ENCODE peak calls at places on chromosomes 13 and 19, in four cellular contexts. K, O, L and Z are unnamed samples. For H3K4me1, the result is how much of the 10 kb centered on the place peaks cover.

GRCh38 chr13:30679483-30680330 is 55.6 kb upstream of the ALOX5AP start:
- DNase-seq in O (no peak), K (no peak), L (no peak), Z (no peak)

GRCh38 chr13:40518481-40518882 is 148.0 kb downstream of the FOXO1 start:
- DNase-seq in O (peak), K (no peak), L (no peak), Z (no peak)

GRCh38 chr19:8611890-8612806 is 1.6 kb upstream of the ADAMTS10 start:
- DNase-seq in K (no peak), L (peak), O (peak), Z (no peak)

GRCh38 chr19:34678421-34678820 is 943 bp downstream of the ZNF302 start:
- DNase-seq in O (peak), L (no peak), K (no peak), Z (no peak)

GRCh38 chr13:20714563-20715339 is 11.3 kb downstream of the IL17D start:
- DNase-seq in O (no peak), L (no peak), K (no peak), Z (no peak)

GRCh38 chr19:30046522-30046921 is 104.5 kb downstream of the URI1 start:
- DNase-seq in O (no peak), L (no peak), K (no peak), Z (no peak)

GRCh38 chr13:97429681-97430081 is 4.3 kb upstream of the RAP2A start:
- DNase-seq in K (no peak), O (no peak), L (no peak), Z (no peak)

GRCh38 chr19:39539165-39539518 is 819 bp downstream of the EID2 start:
- DNase-seq in O (no peak), K (no peak), L (no peak), Z (no peak)

GRCh38 chr13:20136781-20137703 is 23.8 kb downstream of the GJA3 start:
- DNase-seq in L (no peak), K (no peak), O (peak), Z (no peak)

GRCh38 chr13:100630564-100630963 is 42.0 kb upstream of the GGACT start:
- DNase-seq in O (no peak), K (no peak), L (no peak), Z (no peak)

GRCh38 chr19:40960780-40961179 is 30.3 kb upstream of the CYP2B6 start:
- DNase-seq in K (no peak), L (no peak), O (no peak), Z (no peak)

GRCh38 chr19:8209111-8209964 is at the start of gene CERS4:
- DNase-seq in O (peak), L (peak), K (no peak), Z (peak)

GRCh38 chr13:95246292-95247082 is 54.8 kb downstream of the ABCC4 start:
- DNase-seq in L (no peak), O (no peak), K (no peak), Z (peak)

GRCh38 chr19:4352701-4353121 is 9.3 kb downstream of the MPND start:
- DNase-seq in L (peak), O (no peak), K (peak), Z (no peak)

GRCh38 chr19:4967738-4968461 is 1.0 kb upstream of the KDM4B start:
- DNase-seq in L (no peak), O (no peak), K (no peak), Z (no peak)

GRCh38 chr13:33188093-33188882 is 97.3 kb downstream of the STARD13 start:
- DNase-seq in O (no peak), L (no peak), K (no peak), Z (no peak)

GRCh38 chr13:68439821-68440220 is 1209.7 kb upstream of the PCDH9 start:
- DNase-seq in O (no peak), L (no peak), K (no peak), Z (no peak)

GRCh38 chr13:68995972-68996670 is 1111.5 kb upstream of the ATXN8OS start:
- DNase-seq in L (no peak), K (no peak), O (no peak), Z (no peak)

GRCh38 chr19:36686365-36687213 is 823 bp upstream of the ZNF567 start:
- DNase-seq in O (peak), K (no peak), L (peak), Z (peak)

GRCh38 chr13:77898097-77898496 is 20.5 kb downstream of the EDNRB start:
- DNase-seq in K (no peak), L (no peak), O (no peak), Z (no peak)

GRCh38 chr13:31200636-31200970 is 828 bp downstream of the B3GLCT start:
- DNase-seq in O (peak), L (peak), K (no peak), Z (peak)

GRCh38 chr13:29496241-29496712 is 99.2 kb downstream of the SLC7A1 start:
- DNase-seq in O (peak), K (no peak), L (peak), Z (peak)

GRCh38 chr19:5823579-5824281 is 15.8 kb downstream of the FUT6 start:
- DNase-seq in O (peak), L (no peak), K (no peak), Z (no peak)

GRCh38 chr19:15701757-15702589 is 25.9 kb upstream of the OR10H2 start:
- DNase-seq in L (no peak), O (no peak), K (no peak), Z (no peak)

GRCh38 chr13:48400820-48401219 is 12.1 kb downstream of the LPAR6 start:
- DNase-seq in O (no peak), K (no peak), L (no peak), Z (peak)

GRCh38 chr19:42422576-42423461 is 4.4 kb downstream of the LIPE start:
- DNase-seq in K (no peak), O (no peak), L (no peak), Z (no peak)

GRCh38 chr19:15276620-15277019 is 44.4 kb upstream of the EPHX3 start:
- DNase-seq in L (no peak), K (no peak), O (no peak), Z (no peak)

GRCh38 chr13:59305896-59306295 is 857.8 kb downstream of the DIAPH3 start:
- DNase-seq in K (no peak), O (no peak), L (no peak), Z (no peak)

GRCh38 chr13:50075619-50076097 is 60.4 kb downstream of the KCNRG start:
- DNase-seq in K (no peak), O (no peak), L (no peak), Z (no peak)

GRCh38 chr19:27777242-27777641 is 1435.7 kb downstream of the UQCRFS1 start:
- DNase-seq in L (no peak), K (no peak), O (no peak), Z (no peak)

GRCh38 chr19:50465986-50466771 is 10.1 kb upstream of the EMC10 start:
- DNase-seq in O (peak), L (no peak), K (no peak), Z (no peak)

GRCh38 chr19:42568006-42568405 is 26.7 kb downstream of the CEACAM8 start:
- DNase-seq in L (no peak), K (no peak), O (no peak), Z (no peak)

GRCh38 chr13:27172495-27172842 is 858 bp upstream of the USP12 start:
- DNase-seq in O (no peak), K (no peak), L (no peak), Z (no peak)

GRCh38 chr13:48318014-48318713 is 14.6 kb downstream of the RB1 start:
- DNase-seq in K (no peak), L (no peak), O (peak), Z (no peak)

GRCh38 chr19:18340237-18340989 is at the start of gene PGPEP1:
- DNase-seq in K (no peak), L (peak), O (peak), Z (peak)

GRCh38 chr19:3061214-3062161 is 807 bp downstream of the TLE5 start:
- DNase-seq in K (no peak), O (peak), L (peak), Z (peak)

GRCh38 chr13:58619396-58620113 is 988.0 kb downstream of the PCDH17 start:
- DNase-seq in K (no peak), L (no peak), O (no peak), Z (no peak)

GRCh38 chr19:55358943-55359908 is 3.8 kb downstream of the GARIN5B start:
- DNase-seq in K (peak), O (no peak), L (no peak), Z (no peak)

DNA sequence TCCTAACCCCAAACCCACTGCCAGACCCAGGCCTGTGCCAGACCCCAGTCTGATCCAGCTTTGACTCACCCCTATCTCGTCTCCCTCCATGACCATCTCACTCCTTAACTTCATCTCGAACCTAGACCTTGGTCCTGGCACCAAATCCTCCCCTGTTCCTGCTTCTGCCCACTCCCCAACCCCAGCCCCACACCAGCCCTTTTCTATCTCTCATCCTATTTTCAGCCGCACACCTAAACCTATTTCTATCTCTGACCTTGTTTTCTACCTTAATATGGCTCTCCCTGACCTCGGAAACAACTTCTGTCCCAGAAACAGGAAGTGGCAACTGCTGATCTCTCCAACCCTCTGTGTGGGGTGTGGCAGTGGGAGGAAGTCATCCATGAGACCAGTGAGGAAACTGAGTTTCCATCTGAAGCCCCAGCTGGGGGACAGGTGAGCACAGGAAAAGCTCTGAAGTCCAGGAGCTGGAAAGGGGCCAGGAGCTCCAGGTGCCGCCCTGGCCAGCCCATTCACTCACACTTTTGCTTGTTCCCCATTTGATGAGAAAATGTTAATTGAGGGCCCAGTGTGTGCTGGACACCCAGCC is 13.7 kb downstream of the PTH2 start:
- DNase-seq in K (peak), L (no peak), O (no peak), Z (no peak)
- H3K4me3 ChIP-seq in K (no peak), L (no peak), O (no peak), Z (no peak)

DNA sequence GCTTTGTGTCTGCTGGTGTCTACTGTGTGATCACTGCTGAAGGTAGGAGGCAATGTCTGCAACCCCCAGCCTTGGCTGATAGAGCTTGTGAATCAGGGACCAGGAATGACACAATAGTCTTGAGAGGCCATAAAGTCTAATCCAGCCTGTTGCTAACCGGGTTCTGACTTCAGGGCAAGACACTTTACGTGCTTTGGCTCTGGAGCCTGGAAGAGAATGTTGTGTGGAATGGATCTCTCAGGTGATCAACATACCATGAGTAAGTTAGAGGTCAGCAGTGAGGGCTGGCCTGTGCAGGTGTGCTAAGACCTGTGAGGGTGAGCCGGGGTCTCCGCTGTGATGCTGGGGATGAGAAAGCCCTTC is 5.6 kb downstream of the COL4A2 start:
- DNase-seq in L (peak), O (no peak), K (no peak), Z (no peak)
- H3K4me1 ChIP-seq in L (under half), O (under half), K (under half), Z (under half)

GRCh38 chr19:13888281-13888680 is 11.3 kb downstream of the NANOS3 start:
- DNase-seq in K (no peak), L (no peak), O (no peak), Z (no peak)

GRCh38 chr19:13892885-13893284 is 13.0 kb downstream of the BRME1 start:
- DNase-seq in O (no peak), K (no peak), L (no peak), Z (no peak)

GRCh38 chr19:13887529-13887928 is 10.6 kb downstream of the NANOS3 start:
- DNase-seq in O (no peak), K (no peak), L (no peak), Z (no peak)

GRCh38 chr19:13887039-13887438 is 10.1 kb downstream of the NANOS3 start:
- DNase-seq in K (no peak), L (no peak), O (no peak), Z (peak)

DNA sequence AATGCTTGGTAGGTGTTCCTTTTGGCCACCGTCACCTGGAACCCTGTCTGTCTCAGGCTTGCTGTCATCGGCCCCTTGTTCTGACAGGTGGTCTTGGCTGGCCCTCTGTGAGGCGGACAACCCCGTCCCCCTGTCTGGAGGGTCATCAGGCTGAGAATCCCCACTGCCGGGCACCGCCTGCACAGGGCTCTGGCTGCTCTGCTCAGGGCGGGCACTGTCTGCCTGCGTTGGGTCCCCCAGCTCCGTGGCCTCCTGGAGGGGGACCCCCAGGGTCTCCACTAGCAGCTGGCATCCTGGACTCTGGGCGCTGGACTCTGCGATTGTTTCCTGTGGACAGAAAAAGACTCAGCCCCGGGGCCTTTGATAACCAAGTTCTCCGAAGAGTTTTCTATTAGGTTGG is 13.2 kb downstream of the NANOS3 start:
- DNase-seq in L (no peak), O (no peak), K (no peak), Z (no peak)
- H3K4me3 ChIP-seq in L (no peak), O (no peak), K (no peak), Z (no peak)

DNA sequence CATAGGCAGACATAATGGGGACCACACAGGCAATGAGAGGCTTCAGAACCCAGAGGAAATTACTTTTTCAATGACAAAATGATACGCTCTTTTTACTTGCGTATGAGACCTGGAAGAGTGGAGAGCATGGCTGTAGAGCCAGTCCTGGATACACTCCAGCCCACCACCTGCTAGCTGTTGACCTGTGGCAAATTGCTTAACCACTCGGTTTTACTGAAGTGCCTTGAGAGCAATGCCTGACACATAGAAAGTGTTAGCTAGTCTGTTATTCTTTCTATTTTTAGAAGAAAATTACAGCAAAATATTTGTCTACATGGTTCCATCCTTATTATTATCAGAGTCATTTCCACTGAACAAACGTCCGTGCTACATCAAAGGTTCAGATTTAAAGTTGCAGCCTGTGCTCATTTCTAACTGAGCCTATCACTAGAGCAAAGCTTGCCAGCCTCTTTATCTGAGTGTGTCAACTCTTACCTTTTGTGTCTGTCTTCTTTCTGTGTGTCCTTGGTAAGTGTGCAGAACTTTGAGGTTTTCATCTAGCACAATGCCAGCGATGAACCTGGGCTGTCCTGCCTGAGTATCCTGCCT is 9.6 kb upstream of the GPR183 start:
- DNase-seq in K (no peak), L (no peak), O (peak), Z (no peak)
- H3K4me1 ChIP-seq in K (under half), L (under half), O (under half), Z (under half)

GRCh38 chr19:10290876-10291553 is 1.3 kb downstream of the ICAM5 start:
- DNase-seq in O (peak), L (peak), K (peak), Z (no peak)

GRCh38 chr19:10290439-10290875 is 705 bp downstream of the ICAM5 start:
- DNase-seq in O (no peak), L (no peak), K (no peak), Z (no peak)

GRCh38 chr19:10292789-10293636 is 3.3 kb downstream of the ICAM5 start:
- DNase-seq in L (no peak), K (no peak), O (no peak), Z (no peak)

GRCh38 chr19:10292206-10292788 is 2.5 kb downstream of the ICAM5 start:
- DNase-seq in O (peak), L (peak), K (no peak), Z (peak)

GRCh38 chr19:10291554-10292205 is 1.9 kb downstream of the ICAM5 start:
- DNase-seq in L (no peak), O (no peak), K (no peak), Z (no peak)
- H3K4me3 ChIP-seq in L (peak), O (no peak), K (peak), Z (peak)

DNA sequence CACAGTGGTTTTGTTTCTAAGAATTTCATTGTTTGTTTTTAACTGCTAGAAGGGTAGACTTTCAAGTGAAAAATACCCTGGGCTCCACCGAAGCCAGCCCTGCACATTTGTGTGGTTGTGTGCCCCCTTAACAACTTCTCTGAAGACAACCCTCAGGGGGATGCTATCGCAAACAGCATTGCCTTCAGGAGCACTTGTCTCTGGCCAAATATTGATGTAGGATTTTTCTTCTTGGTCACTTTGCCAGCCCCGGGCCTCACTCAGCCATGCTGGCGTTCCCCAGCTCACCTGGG is 69.2 kb upstream of the SERP2 start:
- DNase-seq in L (no peak), K (no peak), O (no peak), Z (no peak)
- H3K4me1 ChIP-seq in L (under half), K (half or more), O (under half), Z (under half)

GRCh38 chr13:113726961-113727411 is 32.0 kb upstream of the TMEM255B start:
- DNase-seq in O (peak), K (no peak), L (no peak), Z (no peak)
- H3K4me3 ChIP-seq in O (no peak), K (no peak), L (no peak), Z (no peak)

GRCh38 chr13:67277581-67277980 is 47.4 kb upstream of the PCDH9 start:
- DNase-seq in K (no peak), L (no peak), O (no peak), Z (no peak)
- H3K4me1 ChIP-seq in K (under half), L (under half), O (under half), Z (under half)